ENCODE peak calls at places on chromosome 7, in six cellular contexts. E, I, Q, B, M and J are unnamed samples.

GRCh38 chr7:130910949-130911944 is 177.2 kb upstream of the KLF14 start:
- DNase-seq in E (peak; percentile 68), I (no peak), Q (no peak), B (no peak), M (no peak), J (no peak)

GRCh38 chr7:44962483-44963251 is 16.1 kb downstream of the MYO1G start:
- DNase-seq in E (peak; percentile 34), I (peak; percentile 65), Q (peak; percentile 68), B (no peak), M (no peak), J (peak; percentile 42)

GRCh38 chr7:136688601-136689000 is 179.9 kb upstream of the CHRM2 start:
- DNase-seq in E (no peak), I (no peak), Q (no peak), B (no peak), M (no peak), J (no peak)

GRCh38 chr7:155787171-155787851 is 25.0 kb downstream of the SHH start:
- DNase-seq in E (peak; percentile 48), I (no peak), Q (peak; percentile 56), B (no peak), M (no peak), J (no peak)

GRCh38 chr7:108114117-108114841 is 15.9 kb downstream of the LAMB4 start:
- DNase-seq in E (no peak), I (peak; percentile 19), Q (peak; percentile 72), B (no peak), M (no peak), J (peak; percentile 25)

GRCh38 chr7:34354906-34355305 is 303.1 kb upstream of the NPSR1 start:
- DNase-seq in E (peak; percentile 21), I (no peak), Q (no peak), B (no peak), M (no peak), J (no peak)

GRCh38 chr7:141071260-141071854 is 2.5 kb upstream of the TMEM178B start:
- DNase-seq in E (no peak), I (peak; percentile 43), Q (peak; percentile 91), B (peak; percentile 21), M (no peak), J (peak; percentile 43)

GRCh38 chr7:50069613-50070012 is 23.4 kb downstream of the ZPBP start:
- DNase-seq in E (peak; percentile 22), I (peak; percentile 30), Q (no peak), B (peak; percentile 32), M (no peak), J (no peak)

GRCh38 chr7:151251328-151251925 is 2.9 kb upstream of the SMARCD3 start:
- DNase-seq in E (peak; percentile 74), I (peak; percentile 60), Q (no peak), B (no peak), M (no peak), J (no peak)

GRCh38 chr7:156004265-156005201 is 192.3 kb upstream of the SHH start:
- DNase-seq in E (no peak), I (no peak), Q (no peak), B (no peak), M (no peak), J (no peak)

DNA sequence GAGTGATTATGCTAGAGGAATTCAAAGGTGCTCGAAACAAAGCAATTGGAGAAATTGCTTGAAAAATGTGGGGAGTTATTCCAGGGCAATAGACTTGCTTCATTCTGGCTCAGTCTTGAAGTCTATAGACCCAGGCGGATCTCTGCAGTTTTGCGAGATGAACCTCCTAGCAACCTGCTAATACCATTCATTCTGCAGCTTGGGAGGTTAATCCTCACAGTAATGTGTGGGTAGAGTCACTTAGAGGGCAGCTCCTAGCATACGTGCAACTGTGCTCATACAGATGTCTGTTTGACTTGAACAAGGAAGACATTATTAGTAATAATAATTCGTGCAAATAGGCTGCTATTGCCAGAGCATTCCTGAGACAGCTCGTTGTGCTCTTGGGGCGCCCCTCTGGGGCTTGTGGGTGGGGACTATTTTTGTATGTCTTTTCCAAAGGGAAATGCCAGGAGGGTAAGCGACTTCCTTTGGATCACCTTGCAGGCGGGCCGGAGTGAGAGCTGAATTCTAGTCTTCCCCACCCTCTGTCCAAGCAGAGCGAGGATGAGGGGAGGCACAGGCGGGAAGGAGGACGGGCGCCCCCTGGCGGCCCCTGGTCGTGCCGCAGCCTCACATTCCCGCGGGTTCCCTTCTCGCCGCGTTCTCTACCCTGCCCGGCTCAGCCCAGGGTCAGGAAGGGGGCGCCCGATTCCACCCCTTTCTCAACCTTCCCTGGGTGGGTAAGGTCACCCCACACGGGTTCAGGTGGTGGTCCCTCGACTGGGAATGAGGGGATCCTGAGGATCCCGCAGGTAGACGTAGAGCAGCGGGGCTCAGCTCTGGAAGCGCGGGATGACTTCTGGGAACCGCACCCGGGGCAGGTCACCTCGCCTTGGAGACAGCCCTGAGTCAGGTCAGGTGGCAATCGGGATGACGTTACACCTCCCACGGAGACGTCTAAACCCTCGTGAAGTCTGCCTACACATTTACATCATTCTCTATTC is 241.5 kb downstream of the PHTF2 start:
- DNase-seq in E (peak; percentile 30), I (no peak), Q (peak; percentile 70), B (peak; percentile 35), M (peak; percentile 36), J (peak; percentile 63)
- TF ChIP-seq CTCF in E (peak; percentile 71), I (no peak), Q (peak; percentile 58), B (peak; percentile 53), M (peak; percentile 75), J (peak; percentile 96)

GRCh38 chr7:77794000-77794399 is 4.2 kb downstream of the TMEM60 start:
- DNase-seq in E (no peak), I (no peak), Q (no peak), B (no peak), M (no peak), J (no peak)
- TF ChIP-seq CTCF in E (no peak), I (no peak), Q (no peak), B (no peak), M (no peak), J (no peak)

DNA sequence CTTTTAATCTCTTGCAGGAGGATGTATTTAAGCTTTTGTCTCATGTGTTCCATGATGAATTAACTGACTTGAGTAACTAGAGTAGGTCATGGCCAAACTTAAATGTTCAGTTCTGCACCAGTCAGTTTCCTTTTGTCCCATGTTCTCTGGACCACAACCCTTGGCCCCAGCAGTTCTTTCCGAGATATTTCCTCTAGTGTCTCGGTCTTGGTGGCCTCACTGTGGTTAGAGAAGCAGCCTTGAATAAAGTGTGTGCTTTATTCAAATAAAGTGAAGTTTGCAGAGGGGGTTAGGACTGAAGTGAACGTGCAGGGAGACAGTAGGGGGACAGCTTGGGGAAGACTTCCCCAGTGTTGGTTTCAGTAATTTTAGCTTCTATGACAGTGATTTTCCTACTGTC is 9.3 kb downstream of the ZNF212 start:
- DNase-seq in E (no peak), I (no peak), Q (no peak), B (no peak), M (no peak), J (no peak)
- TF ChIP-seq CTCF in E (no peak), I (no peak), Q (no peak), B (no peak), M (no peak), J (no peak)

DNA sequence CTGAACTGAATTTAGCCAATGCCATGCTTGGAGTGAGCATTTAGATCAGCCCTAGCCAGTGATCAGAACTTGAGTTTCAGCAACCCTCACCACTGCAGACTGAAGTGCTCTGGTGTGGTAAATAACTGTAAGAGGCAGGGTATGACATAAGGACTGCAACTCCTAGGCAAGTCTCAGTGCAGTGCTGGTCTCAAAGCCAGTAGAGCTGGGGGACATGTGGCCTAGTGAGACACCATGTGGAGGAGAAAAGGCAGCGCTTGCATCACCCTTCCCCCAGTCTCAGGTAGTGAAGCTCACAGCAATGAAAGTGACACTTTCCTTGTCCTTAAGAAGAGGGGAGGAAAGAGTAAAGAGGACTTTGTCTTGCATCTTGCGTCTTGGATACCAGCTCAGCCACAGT is 386.8 kb upstream of the POT1 start:
- DNase-seq in E (peak; percentile 26), I (peak; percentile 65), Q (peak; percentile 77), B (no peak), M (no peak), J (peak; percentile 26)
- TF ChIP-seq CTCF in E (no peak), I (peak; percentile 40), Q (peak; percentile 61), B (no peak), M (no peak), J (no peak)

GRCh38 chr7:74655785-74656420 is 1.6 kb upstream of the GTF2I start:
- DNase-seq in E (no peak), I (no peak), Q (no peak), B (no peak), M (no peak), J (no peak)

GRCh38 chr7:74657692-74658170 is at the start of gene GTF2I:
- DNase-seq in E (no peak), I (no peak), Q (peak; percentile 82), B (peak; percentile 67), M (no peak), J (peak; percentile 53)

GRCh38 chr7:74658171-74659004 is 870 bp downstream of the GTF2I start:
- DNase-seq in E (peak; percentile 96), I (peak; percentile 95), Q (peak; percentile 98), B (peak; percentile 95), M (peak; percentile 81), J (peak; percentile 99)

GRCh38 chr7:74656421-74656910 is 1.1 kb upstream of the GTF2I start:
- DNase-seq in E (peak; percentile 32), I (peak; percentile 45), Q (peak; percentile 62), B (peak; percentile 68), M (peak; percentile 41), J (peak; percentile 53)

DNA sequence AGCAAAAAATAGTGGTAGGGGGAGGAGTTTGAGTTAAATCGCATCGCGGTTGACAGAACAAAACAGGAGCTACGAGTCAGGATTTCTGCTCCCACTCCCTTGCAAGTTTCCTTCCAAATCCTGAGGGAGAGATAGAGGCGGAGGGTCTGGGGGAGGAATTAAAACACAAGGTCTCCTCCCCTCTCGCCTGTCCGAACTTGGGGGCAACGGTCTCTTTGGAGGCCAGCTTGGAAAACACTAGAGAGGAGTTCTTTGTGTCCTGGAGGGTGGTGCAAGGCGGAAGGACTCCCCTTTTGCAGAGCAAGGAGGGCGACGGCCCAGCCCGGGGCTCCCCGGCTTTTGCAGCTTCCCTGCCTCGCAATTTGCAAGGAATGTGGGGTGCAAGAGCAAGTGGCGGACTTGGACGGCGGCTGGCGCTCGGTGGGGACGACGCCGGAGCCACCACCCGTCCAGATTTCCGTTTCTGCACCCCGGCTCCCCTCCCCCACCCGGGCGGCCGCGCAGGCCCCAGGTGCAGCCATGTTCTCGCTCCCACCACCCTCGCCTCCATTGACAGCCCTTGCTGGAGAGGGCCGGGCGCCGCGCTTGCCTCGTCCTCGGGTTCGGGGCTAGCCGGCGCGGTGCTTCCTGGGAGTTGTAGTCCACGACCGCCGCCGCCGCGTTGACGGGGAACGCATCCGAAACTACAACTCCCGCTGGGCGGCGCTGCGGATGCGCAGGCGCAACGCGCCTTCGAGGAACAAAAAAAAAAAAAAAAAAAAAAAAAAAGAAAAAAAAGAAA is 417 bp upstream of the GTF2I start:
- DNase-seq in E (peak; percentile 98), I (peak; percentile 96), Q (peak; percentile 100), B (peak; percentile 100), M (peak; percentile 99), J (peak; percentile 99)
- TF ChIP-seq CTCF in E (peak; percentile 10), I (no peak), Q (no peak), B (peak; percentile 20), M (no peak), J (no peak)